ENCODE peak calls at places on chromosomes 7 and 10, in five cellular contexts. G, I, T, X and M are unnamed samples.

GRCh38 chr7:152511736-152512135 is 75.9 kb upstream of the KMT2C start:
- DNase-seq in X (no peak), I (no peak), G (no peak), T (no peak), M (no peak)

GRCh38 chr10:126110434-126110833 is 214.1 kb downstream of the FANK1 start:
- DNase-seq in I (no peak), G (peak; percentile 70), X (no peak), T (no peak), M (no peak)

GRCh38 chr7:2157473-2158279 is 75.1 kb downstream of the MAD1L1 start:
- DNase-seq in G (peak; percentile 56), T (peak; percentile 56), X (peak; percentile 50), I (no peak), M (peak; percentile 100)

GRCh38 chr10:133087679-133088523 is at the start of gene ADGRA1:
- DNase-seq in T (no peak), G (no peak), X (no peak), I (peak; percentile 19), M (no peak)

GRCh38 chr7:81499262-81500116 is 270.4 kb downstream of the HGF start:
- DNase-seq in I (no peak), G (peak; percentile 77), X (peak; percentile 85), T (no peak), M (peak; percentile 44)

GRCh38 chr10:126433351-126433750 is 45.1 kb upstream of the ADAM12 start:
- DNase-seq in T (no peak), G (no peak), I (no peak), X (no peak), M (no peak)

GRCh38 chr10:60384708-60385398 is 4.8 kb downstream of the ANK3 start:
- DNase-seq in I (no peak), G (peak; percentile 97), T (no peak), X (no peak), M (no peak)

GRCh38 chr7:22651534-22652243 is 75.3 kb upstream of the IL6 start:
- DNase-seq in T (no peak), X (no peak), I (no peak), G (peak; percentile 50), M (no peak)

GRCh38 chr10:15642095-15642494 is 77.6 kb downstream of the ITGA8 start:
- DNase-seq in X (no peak), G (no peak), I (no peak), T (no peak), M (no peak)

GRCh38 chr10:79069325-79070090 is 742 bp downstream of the ZMIZ1 start:
- DNase-seq in X (no peak), T (peak; percentile 69), I (no peak), G (peak; percentile 20), M (peak; percentile 61)